ENCODE peak calls at places on chromosome 12, in ten cellular contexts. X, M, B, D, T, Y, S, P, Q and U are unnamed samples.
A peak's percentile ranks its signal among the peaks of the same experiment; 100 is the strongest.

GRCh38 chr12:92431146-92431545 is 271.6 kb upstream of the PLEKHG7 start:
- DNase-seq in X (no peak), M (peak; percentile 32), B (no peak), D (no peak), T (no peak), Y (no peak), S (no peak), P (no peak), Q (no peak), U (no peak)

GRCh38 chr12:59844775-59845174 is 248.9 kb downstream of the SLC16A7 start:
- DNase-seq in X (no peak), M (no peak), B (no peak), D (peak; percentile 56), T (no peak), Y (no peak), S (no peak), P (no peak), Q (no peak), U (peak; percentile 56)

GRCh38 chr12:6375269-6376078 is at the start of gene SCNN1A:
- DNase-seq in X (no peak), M (peak; percentile 97), B (peak; percentile 77), D (no peak), T (no peak), Y (no peak), S (no peak), P (no peak), Q (no peak), U (no peak)

GRCh38 chr12:96710127-96710745 is 196.8 kb upstream of the NEDD1 start:
- DNase-seq in X (no peak), M (peak; percentile 67), B (no peak), D (peak; percentile 63), T (no peak), Y (no peak), S (no peak), P (no peak), Q (no peak), U (no peak)

GRCh38 chr12:91954326-91954725 is 191.3 kb downstream of the BTG1 start:
- DNase-seq in X (no peak), M (no peak), B (no peak), D (no peak), T (no peak), Y (no peak), S (no peak), P (no peak), Q (no peak), U (no peak)

GRCh38 chr12:123126294-123127144 is 24.4 kb downstream of the PITPNM2 start:
- DNase-seq in X (peak; percentile 84), M (no peak), B (peak; percentile 97), D (peak; percentile 97), T (no peak), Y (peak; percentile 83), S (peak; percentile 99), P (peak; percentile 67), Q (peak; percentile 97), U (peak; percentile 75)

GRCh38 chr12:68761901-68762630 is 16.1 kb downstream of the SLC35E3 start:
- DNase-seq in X (no peak), M (no peak), B (no peak), D (no peak), T (no peak), Y (no peak), S (no peak), P (no peak), Q (no peak), U (no peak)

GRCh38 chr12:109714141-109714912 is 702 bp downstream of the FAM222A start:
- DNase-seq in X (no peak), M (peak; percentile 81), B (peak; percentile 46), D (peak; percentile 60), T (no peak), Y (peak; percentile 50), S (peak; percentile 45), P (peak; percentile 55), Q (peak; percentile 69), U (peak; percentile 66)

GRCh38 chr12:83465632-83466031 is 778.9 kb downstream of the TMTC2 start:
- DNase-seq in X (no peak), M (no peak), B (no peak), D (no peak), T (no peak), Y (no peak), S (no peak), P (no peak), Q (no peak), U (no peak)

GRCh38 chr12:51908876-51909592 is 1.7 kb downstream of the ACVRL1 start:
- DNase-seq in X (no peak), M (no peak), B (no peak), D (no peak), T (no peak), Y (no peak), S (no peak), P (no peak), Q (no peak), U (no peak)

GRCh38 chr12:65536876-65537661 is 258.6 kb downstream of the MSRB3 start:
- DNase-seq in X (peak; percentile 95), M (no peak), B (peak; percentile 97), D (peak; percentile 99), T (no peak), Y (no peak), S (peak; percentile 100), P (peak; percentile 88), Q (peak; percentile 98), U (peak; percentile 94)

GRCh38 chr12:3882896-3883564 is 9.8 kb upstream of the PARP11 start:
- DNase-seq in X (no peak), M (peak; percentile 63), B (peak; percentile 26), D (peak; percentile 9), T (no peak), Y (peak; percentile 29), S (peak; percentile 7), P (peak; percentile 21), Q (peak; percentile 19), U (peak; percentile 8)

GRCh38 chr12:110698171-110698902 is 9.4 kb upstream of the HVCN1 start:
- DNase-seq in X (peak; percentile 23), M (peak; percentile 93), B (peak; percentile 76), D (peak; percentile 97), T (peak; percentile 16), Y (peak; percentile 81), S (peak; percentile 81), P (peak; percentile 87), Q (peak; percentile 90), U (peak; percentile 92)

GRCh38 chr12:47882796-47883546 is 21.8 kb downstream of the VDR start:
- DNase-seq in X (no peak), M (peak; percentile 11), B (peak; percentile 43), D (no peak), T (no peak), Y (no peak), S (peak; percentile 28), P (no peak), Q (peak; percentile 41), U (no peak)

GRCh38 chr12:102917026-102917787 is at the start of gene PAH:
- DNase-seq in X (no peak), M (peak; percentile 88), B (no peak), D (no peak), T (no peak), Y (peak; percentile 91), S (no peak), P (peak; percentile 1), Q (no peak), U (no peak)

GRCh38 chr12:8491848-8492530 is 21.3 kb upstream of the CLEC4D start:
- DNase-seq in X (no peak), M (no peak), B (no peak), D (no peak), T (no peak), Y (no peak), S (no peak), P (no peak), Q (no peak), U (no peak)

GRCh38 chr12:112574896-112575558 is 156.3 kb downstream of the PTPN11 start:
- DNase-seq in X (no peak), M (no peak), B (no peak), D (no peak), T (no peak), Y (no peak), S (no peak), P (no peak), Q (no peak), U (no peak)
- TF ChIP-seq EZH2 in X (no peak), M (peak; percentile 48), B (no peak), D (no peak), T (no peak), Y (no peak), S (no peak), P (no peak), Q (no peak), U (peak; percentile 46)

DNA sequence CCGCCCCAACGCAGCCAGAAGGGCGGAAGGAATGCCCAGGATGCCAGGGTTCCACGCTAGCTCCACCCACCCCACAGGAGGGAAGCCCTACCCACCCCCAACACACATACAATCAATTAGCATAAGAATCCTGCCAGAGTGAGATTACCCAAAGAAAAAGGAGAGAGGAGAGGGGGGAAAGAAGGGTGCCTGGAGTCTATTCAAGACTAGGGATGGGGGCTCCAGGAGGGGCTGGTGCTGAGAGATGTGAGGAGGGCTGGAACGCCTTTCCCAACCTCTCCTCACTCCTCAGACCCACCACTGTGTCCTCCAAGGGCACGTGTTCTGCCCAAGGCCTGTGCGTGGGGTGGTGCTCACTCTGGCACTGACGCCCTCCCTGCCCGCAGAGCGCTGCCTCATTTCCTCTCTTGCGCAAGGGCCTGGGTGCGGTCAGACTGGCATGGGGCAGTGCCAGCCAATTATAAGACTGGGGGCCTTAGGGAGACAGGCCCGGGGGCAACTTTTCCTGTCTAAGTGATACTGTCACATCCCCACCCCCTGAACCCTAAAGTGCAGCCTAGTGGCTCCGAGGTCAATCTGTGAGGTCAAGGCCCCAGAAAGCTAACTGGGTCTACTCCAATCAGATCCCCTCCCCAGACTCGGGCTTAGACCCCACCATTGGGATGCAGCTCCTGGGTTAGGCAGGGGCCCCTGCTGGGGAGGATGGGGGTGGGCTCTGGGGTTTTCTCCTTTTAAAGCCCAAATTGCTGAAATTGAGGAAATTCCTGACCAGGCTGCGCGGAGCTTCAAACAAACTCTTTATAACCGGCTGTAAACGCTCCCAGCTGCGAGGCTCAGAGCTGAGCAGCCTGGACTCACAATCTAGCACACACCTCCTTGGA is 10.2 kb upstream of the ITGB7 start:
- DNase-seq in X (no peak), M (peak; percentile 96), B (peak; percentile 72), D (peak; percentile 73), T (no peak), Y (no peak), S (no peak), P (peak; percentile 59), Q (peak; percentile 86), U (no peak)
- TF ChIP-seq EZH2 in X (no peak), M (no peak), B (no peak), D (no peak), T (no peak), Y (no peak), S (no peak), P (no peak), Q (no peak), U (no peak)

GRCh38 chr12:114700392-114701103 is 16.6 kb upstream of the TBX3 start:
- DNase-seq in X (no peak), M (no peak), B (no peak), D (no peak), T (no peak), Y (no peak), S (no peak), P (no peak), Q (no peak), U (no peak)
- TF ChIP-seq EZH2 in X (no peak), M (peak; percentile 93), B (no peak), D (no peak), T (no peak), Y (no peak), S (no peak), P (no peak), Q (no peak), U (peak; percentile 16)

DNA sequence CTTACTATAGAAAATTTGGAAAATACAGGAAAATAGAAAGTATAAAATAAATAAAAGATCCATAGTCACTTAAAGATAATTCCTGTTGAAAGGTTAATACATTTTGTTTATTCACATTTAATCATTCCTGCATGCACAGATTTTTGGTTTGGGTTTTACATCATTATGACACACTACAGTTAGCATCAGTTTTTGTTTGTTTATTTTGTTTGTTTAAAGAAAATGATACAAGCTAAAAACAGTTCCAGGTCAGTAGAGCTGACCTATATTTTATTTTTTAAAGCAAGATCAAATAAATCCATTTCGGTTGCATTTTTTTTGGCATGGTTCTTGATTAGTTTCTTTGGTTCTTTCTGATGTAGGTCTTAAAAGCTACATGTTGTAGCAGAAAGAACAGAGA is 68.8 kb upstream of the CCDC91 start:
- DNase-seq in X (no peak), M (no peak), B (no peak), D (peak; percentile 68), T (no peak), Y (no peak), S (no peak), P (no peak), Q (no peak), U (no peak)
- TF ChIP-seq EZH2 in X (no peak), M (no peak), B (no peak), D (no peak), T (no peak), Y (no peak), S (no peak), P (no peak), Q (no peak), U (no peak)